ENCODE peak calls at places on chromosomes 12 and 14, in ten cellular contexts. C is mesendoderm; T is fibroblast of mammary gland; P is stimulated activated CD8-positive, alpha-beta memory T cell treated with anti-CD3 and anti-CD28 coated beads, Interleukin-15, amount 100 ng/mL, for 24 hours; I is CD4-positive, alpha-beta memory T cell; H is HEK293T; Q is psoas muscle; B is AG09319; Z is T47D; E is islet precursor cell. R is an unnamed sample.
A peak's percentile ranks its signal among the peaks of the same experiment; 100 is the strongest.

GRCh38 chr12:51954465-51955361 is 3.2 kb downstream of the ACVR1B start:
- DNase-seq in C (no peak), T (peak; percentile 57), P (no peak), I (no peak), H (no peak), Q (no peak), B (no peak), Z (peak; percentile 34), E (peak; percentile 47), R (no peak)

GRCh38 chr12:78185109-78185508 is 354.4 kb downstream of the NAV3 start:
- DNase-seq in C (no peak), T (peak; percentile 83), P (no peak), I (no peak), H (no peak), Q (no peak), B (no peak), Z (no peak), E (no peak), R (no peak)

GRCh38 chr12:132115500-132115899 is 28.6 kb downstream of the DDX51 start:
- DNase-seq in C (no peak), T (no peak), P (no peak), I (no peak), H (no peak), Q (no peak), B (no peak), Z (no peak), E (no peak), R (no peak)

GRCh38 chr12:28033538-28033915 is 61.0 kb upstream of the PTHLH start:
- DNase-seq in C (no peak), T (peak; percentile 81), P (no peak), I (no peak), H (no peak), Q (no peak), B (no peak), Z (no peak), E (no peak), R (no peak)

GRCh38 chr14:68466491-68466977 is 326.3 kb downstream of the ZFP36L1 start:
- DNase-seq in C (no peak), T (peak; percentile 94), P (no peak), I (no peak), H (no peak), Q (no peak), B (peak; percentile 85), Z (peak; percentile 60), E (no peak), R (no peak)

GRCh38 chr12:119642986-119643385 is 24.9 kb upstream of the PRKAB1 start:
- DNase-seq in C (peak; percentile 9), T (no peak), P (no peak), I (no peak), H (peak; percentile 10), Q (no peak), B (no peak), Z (no peak), E (peak; percentile 42), R (no peak)

GRCh38 chr12:52249041-52249461 is 16.0 kb downstream of the KRT7 start:
- DNase-seq in C (no peak), T (no peak), P (no peak), I (no peak), H (no peak), Q (peak; percentile 77), B (no peak), Z (peak; percentile 92), E (peak; percentile 56), R (no peak)

GRCh38 chr14:106872619-106873446 is 1346.5 kb downstream of the TMEM121 start:
- DNase-seq in C (no peak), T (peak; percentile 14), P (peak; percentile 67), I (peak; percentile 79), H (peak; percentile 20), Q (peak; percentile 67), B (no peak), Z (peak; percentile 92), E (no peak), R (no peak)

GRCh38 chr14:70988452-70988851 is 81.2 kb downstream of the PCNX1 start:
- DNase-seq in C (no peak), T (no peak), P (no peak), I (peak; percentile 47), H (peak; percentile 59), Q (no peak), B (no peak), Z (no peak), E (no peak), R (no peak)